ENCODE peak calls at places on chromosomes 1 and 21, in five cellular contexts. U, P, I, F and D are unnamed samples.

GRCh38 chr1:162709870-162710269 is 77.6 kb downstream of the DDR2 start:
- DNase-seq in U (no peak), P (no peak), I (no peak), F (no peak), D (no peak)

GRCh38 chr1:52669696-52670095 is 28.5 kb downstream of the COA7 start:
- DNase-seq in U (no peak), P (no peak), I (no peak), F (no peak), D (no peak)

GRCh38 chr21:26461500-26461899 is 111.6 kb downstream of the CYYR1 start:
- DNase-seq in U (no peak), P (no peak), I (no peak), F (no peak), D (no peak)

GRCh38 chr1:21541330-21541729 is 32.1 kb downstream of the ALPL start:
- DNase-seq in U (no peak), P (no peak), I (no peak), F (no peak), D (no peak)

GRCh38 chr1:40050863-40051262 is 10.3 kb downstream of the CAP1 start:
- DNase-seq in U (no peak), P (no peak), I (no peak), F (no peak), D (no peak)

GRCh38 chr1:81760487-81761097 is 40.1 kb upstream of the ADGRL2 start:
- DNase-seq in U (no peak), P (no peak), I (no peak), F (no peak), D (no peak)

GRCh38 chr1:116940809-116941640 is 31.3 kb downstream of the PTGFRN start:
- DNase-seq in U (no peak), P (no peak), I (no peak), F (no peak), D (no peak)

GRCh38 chr1:109873278-109874175 is 37.1 kb upstream of the CSF1 start:
- DNase-seq in U (no peak), P (no peak), I (no peak), F (no peak), D (no peak)

GRCh38 chr1:110021285-110021684 is 13.1 kb upstream of the STRIP1 start:
- DNase-seq in U (no peak), P (no peak), I (no peak), F (no peak), D (no peak)

GRCh38 chr1:204455063-204455830 is 39.4 kb downstream of the PIK3C2B start:
- DNase-seq in U (no peak), P (no peak), I (peak; percentile 76), F (no peak), D (no peak)

GRCh38 chr1:114756009-114756892 is 1.5 kb downstream of the CSDE1 start:
- DNase-seq in U (no peak), P (peak; percentile 54), I (no peak), F (no peak), D (no peak)

GRCh38 chr1:172134087-172134731 is 286.3 kb upstream of the C1orf105 start:
- DNase-seq in U (no peak), P (peak; percentile 54), I (no peak), F (no peak), D (no peak)

GRCh38 chr1:22916469-22916817 is 56.2 kb downstream of the LACTBL1 start:
- DNase-seq in U (no peak), P (no peak), I (no peak), F (no peak), D (no peak)

GRCh38 chr1:5390497-5390896 is 601.7 kb downstream of the NPHP4 start:
- DNase-seq in U (no peak), P (no peak), I (no peak), F (no peak), D (no peak)

GRCh38 chr1:20400341-20401177 is 85.5 kb downstream of the CAMK2N1 start:
- DNase-seq in U (no peak), P (no peak), I (no peak), F (no peak), D (no peak)

GRCh38 chr1:64981602-64981981 is 15.2 kb upstream of the JAK1 start:
- DNase-seq in U (no peak), P (no peak), I (no peak), F (no peak), D (no peak)

GRCh38 chr1:97942161-97943123 is 21.6 kb upstream of the DPYD start:
- DNase-seq in U (no peak), P (no peak), I (no peak), F (no peak), D (no peak)

GRCh38 chr1:63674238-63674864 is 81.1 kb downstream of the PGM1 start:
- DNase-seq in U (peak; percentile 46), P (no peak), I (peak; percentile 79), F (peak; percentile 94), D (peak; percentile 67)

GRCh38 chr21:37367758-37368535 is 1.4 kb downstream of the DYRK1A start:
- DNase-seq in U (no peak), P (no peak), I (peak; percentile 61), F (no peak), D (no peak)

GRCh38 chr1:221824025-221824424 is 82.1 kb upstream of the DUSP10 start:
- DNase-seq in U (no peak), P (no peak), I (no peak), F (no peak), D (no peak)

GRCh38 chr1:17575786-17576584 is 36.5 kb downstream of the ARHGEF10L start:
- DNase-seq in U (no peak), P (no peak), I (no peak), F (peak; percentile 41), D (no peak)

GRCh38 chr1:15765495-15766194 is 7.0 kb downstream of the FBLIM1 start:
- DNase-seq in U (peak; percentile 69), P (no peak), I (no peak), F (no peak), D (no peak)

GRCh38 chr1:27192039-27192529 is 37.2 kb upstream of the SLC9A1 start:
- DNase-seq in U (peak; percentile 56), P (no peak), I (no peak), F (peak; percentile 78), D (peak; percentile 54)

GRCh38 chr1:18901952-18902522 is 318 bp downstream of the ALDH4A1 start:
- DNase-seq in U (no peak), P (no peak), I (no peak), F (no peak), D (no peak)

GRCh38 chr1:172338295-172338735 is 82.2 kb upstream of the C1orf105 start:
- DNase-seq in U (no peak), P (peak; percentile 74), I (no peak), F (no peak), D (no peak)

GRCh38 chr1:94708811-94709210 is 111.3 kb upstream of the SLC44A3 start:
- DNase-seq in U (no peak), P (no peak), I (no peak), F (no peak), D (no peak)
- TF ChIP-seq CTCF in U (no peak), P (no peak), I (no peak), F (no peak), D (no peak)

GRCh38 chr1:78142731-78143130 is 97.0 kb downstream of the GIPC2 start:
- DNase-seq in U (no peak), P (no peak), I (no peak), F (no peak), D (no peak)

GRCh38 chr1:78141522-78142231 is 95.9 kb downstream of the GIPC2 start:
- DNase-seq in U (no peak), P (no peak), I (no peak), F (no peak), D (no peak)

GRCh38 chr1:78143673-78144072 is 97.9 kb downstream of the GIPC2 start:
- DNase-seq in U (no peak), P (no peak), I (no peak), F (peak; percentile 27), D (no peak)

GRCh38 chr1:78145105-78145580 is 99.4 kb downstream of the GIPC2 start:
- DNase-seq in U (peak; percentile 48), P (no peak), I (no peak), F (peak; percentile 56), D (peak; percentile 56)

GRCh38 chr1:78143152-78143551 is 97.4 kb downstream of the GIPC2 start:
- DNase-seq in U (no peak), P (peak; percentile 38), I (no peak), F (no peak), D (no peak)
- H2AFZ ChIP-seq in U (peak overlapping the region; percentile 16), P (peak overlapping the region; percentile 100), I (no peak overlapping the region), F (no peak overlapping the region), D (no peak overlapping the region)

GRCh38 chr1:212401838-212402582 is 12.7 kb downstream of the PACC1 start:
- DNase-seq in U (no peak), P (no peak), I (no peak), F (no peak), D (no peak)
- TF ChIP-seq SRF in U (no peak), P (no peak), I (no peak), F (no peak), D (no peak)

DNA sequence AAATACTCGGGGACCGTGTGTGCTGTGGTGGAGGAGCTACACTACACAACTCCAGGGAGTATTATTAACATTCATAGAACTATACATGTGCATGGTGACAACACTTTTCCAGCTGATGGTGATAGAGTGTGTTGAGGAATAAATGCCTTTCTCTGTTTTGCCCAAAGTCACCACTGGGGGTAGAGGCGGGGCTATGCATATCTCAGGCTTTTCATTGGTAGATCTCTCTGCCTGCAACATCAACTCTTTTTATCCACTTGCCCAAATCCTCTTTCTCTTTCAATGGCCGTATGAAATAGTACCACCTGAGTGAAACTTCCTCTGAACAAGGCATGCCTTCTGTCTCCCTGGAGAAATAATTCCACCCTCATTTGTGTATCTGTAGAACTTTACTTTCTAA is 107.0 kb upstream of the C8B start:
- DNase-seq in U (peak; percentile 28), P (no peak), I (peak; percentile 55), F (no peak), D (no peak)
- TF ChIP-seq CTCF in U (peak; percentile 37), P (no peak), I (peak; percentile 55), F (no peak), D (no peak)